ENCODE peak calls at places on chromosomes 2 and 18, in five cellular contexts. P is NCI-H1105, Z is MV-4-11, L is NCI-H69, I is AG09309. U is an unnamed sample.

GRCh38 chr18:48022531-48023330 is 92.3 kb upstream of the SMAD2 start:
- DNase-seq in P (peak), Z (peak), L (peak), I (peak), U (peak)

GRCh38 chr2:69280017-69280671 is 106.9 kb downstream of the GFPT1 start:
- DNase-seq in P (no peak), Z (no peak), L (no peak), I (no peak), U (no peak)

GRCh38 chr2:121128741-121129659 is 156.0 kb downstream of the TFCP2L1 start:
- DNase-seq in P (no peak), Z (peak), L (no peak), I (no peak), U (peak)

GRCh38 chr18:78192044-78192443 is 787.6 kb upstream of the SALL3 start:
- DNase-seq in P (peak), Z (no peak), L (peak), I (no peak), U (no peak)

GRCh38 chr2:121038831-121039230 is 246.2 kb downstream of the TFCP2L1 start:
- DNase-seq in P (peak), Z (no peak), L (peak), I (no peak), U (no peak)

GRCh38 chr18:22765889-22766288 is 167.2 kb upstream of the RBBP8 start:
- DNase-seq in P (no peak), Z (no peak), L (no peak), I (no peak), U (no peak)

GRCh38 chr2:65957454-65957853 is 477.5 kb upstream of the MEIS1 start:
- DNase-seq in P (no peak), Z (no peak), L (peak), I (no peak), U (no peak)

GRCh38 chr2:190017837-190018236 is 44.7 kb downstream of the MSTN start:
- DNase-seq in P (no peak), Z (no peak), L (no peak), I (no peak), U (no peak)

GRCh38 chr2:220373878-220374277 is 746.4 kb downstream of the SLC4A3 start:
- DNase-seq in P (no peak), Z (no peak), L (no peak), I (peak), U (no peak)

GRCh38 chr2:33372940-33373553 is 103.4 kb upstream of the RASGRP3 start:
- DNase-seq in P (peak), Z (no peak), L (peak), I (no peak), U (no peak)

GRCh38 chr2:204299766-204300165 is 245.5 kb upstream of the PARD3B start:
- DNase-seq in P (no peak), Z (no peak), L (no peak), I (no peak), U (no peak)

GRCh38 chr18:58235001-58235436 is 191.0 kb downstream of the NEDD4L start:
- DNase-seq in P (no peak), Z (no peak), L (peak), I (no peak), U (no peak)

GRCh38 chr2:48874282-48874681 is 118.8 kb upstream of the LHCGR start:
- DNase-seq in P (no peak), Z (peak), L (no peak), I (no peak), U (no peak)

GRCh38 chr2:10042301-10043161 is 819 bp upstream of the KLF11 start:
- DNase-seq in P (no peak), Z (peak), L (peak), I (no peak), U (peak)

GRCh38 chr18:5600376-5601071 is 56.7 kb upstream of the EPB41L3 start:
- DNase-seq in P (no peak), Z (peak), L (peak), I (no peak), U (no peak)

GRCh38 chr2:218010838-218011616 is 8.2 kb upstream of the TNS1 start:
- DNase-seq in P (peak), Z (no peak), L (peak), I (no peak), U (no peak)

GRCh38 chr2:119922699-119923098 is 90.2 kb upstream of the EPB41L5 start:
- DNase-seq in P (no peak), Z (no peak), L (no peak), I (no peak), U (no peak)

GRCh38 chr2:119208791-119209203 is 14.8 kb upstream of the STEAP3 start:
- DNase-seq in P (no peak), Z (peak), L (peak), I (no peak), U (no peak)

GRCh38 chr2:208025814-208026184 is 472 bp upstream of the PLEKHM3 start:
- DNase-seq in P (no peak), Z (peak), L (peak), I (no peak), U (no peak)

GRCh38 chr2:9970386-9971044 is 19.0 kb downstream of the GRHL1 start:
- DNase-seq in P (no peak), Z (no peak), L (no peak), I (no peak), U (no peak)

GRCh38 chr2:197869501-197870111 is 65.2 kb downstream of the PLCL1 start:
- DNase-seq in P (no peak), Z (no peak), L (peak), I (peak), U (no peak)

GRCh38 chr2:190576565-190576964 is 42.0 kb upstream of the NEMP2 start:
- DNase-seq in P (no peak), Z (no peak), L (no peak), I (no peak), U (no peak)

GRCh38 chr2:197835293-197835692 is 30.9 kb downstream of the PLCL1 start:
- DNase-seq in P (no peak), Z (no peak), L (no peak), I (no peak), U (no peak)

GRCh38 chr2:180203972-180204371 is 196.9 kb upstream of the CWC22 start:
- DNase-seq in P (no peak), Z (no peak), L (no peak), I (peak), U (no peak)

GRCh38 chr2:12705742-12706141 is 11.0 kb upstream of the TRIB2 start:
- DNase-seq in P (no peak), Z (no peak), L (no peak), I (no peak), U (no peak)

GRCh38 chr2:12828932-12829331 is 112.2 kb downstream of the TRIB2 start:
- DNase-seq in P (no peak), Z (no peak), L (no peak), I (no peak), U (no peak)

GRCh38 chr2:217723078-217723477 is 279.7 kb downstream of the TNS1 start:
- DNase-seq in P (no peak), Z (no peak), L (no peak), I (peak), U (no peak)

GRCh38 chr2:212177724-212178123 is 360.9 kb downstream of the ERBB4 start:
- DNase-seq in P (peak), Z (no peak), L (peak), I (no peak), U (no peak)

GRCh38 chr2:226002438-226002837 is 602.9 kb downstream of the NYAP2 start:
- DNase-seq in P (no peak), Z (peak), L (peak), I (peak), U (no peak)

GRCh38 chr2:118644190-118644589 is 203.3 kb downstream of the EN1 start:
- DNase-seq in P (no peak), Z (no peak), L (no peak), I (no peak), U (no peak)

GRCh38 chr2:119723784-119724467 is 35.8 kb upstream of the PTPN4 start:
- DNase-seq in P (no peak), Z (no peak), L (no peak), I (no peak), U (peak)

GRCh38 chr2:12452211-12452610 is 264.5 kb upstream of the TRIB2 start:
- DNase-seq in P (no peak), Z (peak), L (no peak), I (no peak), U (no peak)

GRCh38 chr2:74908763-74909444 is 49.5 kb upstream of the POLE4 start:
- DNase-seq in P (no peak), Z (no peak), L (peak), I (no peak), U (no peak)